ENCODE peak calls at places on chromosomes 2 and 18, in five cellular contexts. R is fibroblast of the aortic adventitia, V is neural progenitor cell, W is GM12865, P is coronary artery. J is an unnamed sample.

GRCh38 chr2:177422271-177422670 is 29.7 kb downstream of the AGPS start:
- DNase-seq in R (no peak), W (no peak), V (no peak), P (no peak), J (no peak)

GRCh38 chr18:60191926-60192325 is 180.6 kb downstream of the MC4R start:
- DNase-seq in R (no peak), V (no peak), P (no peak), W (no peak), J (no peak)

GRCh38 chr2:37558622-37559021 is 112.8 kb downstream of the CDC42EP3 start:
- DNase-seq in V (no peak), P (no peak), W (peak), R (no peak), J (peak)

GRCh38 chr2:71846669-71847291 is 300.9 kb downstream of the CYP26B1 start:
- DNase-seq in P (no peak), W (no peak), V (no peak), R (peak), J (no peak)

GRCh38 chr2:160247295-160247694 is 47.2 kb upstream of the ITGB6 start:
- DNase-seq in W (no peak), R (no peak), V (no peak), P (no peak), J (no peak)

GRCh38 chr18:72895548-72895947 is 27.8 kb upstream of the NETO1 start:
- DNase-seq in V (no peak), P (no peak), W (no peak), R (no peak), J (no peak)

GRCh38 chr2:72788756-72789155 is 37.1 kb downstream of the EXOC6B start:
- DNase-seq in V (no peak), W (no peak), R (peak), P (no peak), J (no peak)

GRCh38 chr18:2653467-2653866 is 2.1 kb upstream of the SMCHD1 start:
- DNase-seq in P (no peak), W (no peak), V (peak), R (no peak), J (no peak)

GRCh38 chr2:26534098-26534864 is 56.4 kb upstream of the OTOF start:
- DNase-seq in P (no peak), V (no peak), R (peak), W (no peak), J (no peak)

GRCh38 chr2:222806606-222807036 is 54.2 kb upstream of the ACSL3 start:
- DNase-seq in V (no peak), R (no peak), P (no peak), W (no peak), J (no peak)

GRCh38 chr2:2846379-2847130 is 515.5 kb upstream of the MYT1L start:
- DNase-seq in R (no peak), W (no peak), P (no peak), V (no peak), J (no peak)

GRCh38 chr2:201152999-201153398 is 29.9 kb upstream of the CASP10 start:
- DNase-seq in V (no peak), R (no peak), W (no peak), P (no peak), J (no peak)

GRCh38 chr2:240362826-240363717 is 72.4 kb upstream of the GPC1 start:
- DNase-seq in P (no peak), R (no peak), W (no peak), V (no peak), J (no peak)

GRCh38 chr2:45170976-45171514 is 161.8 kb upstream of the SIX2 start:
- DNase-seq in R (no peak), W (no peak), P (no peak), V (no peak), J (no peak)

GRCh38 chr2:55992465-55992864 is 68.9 kb upstream of the EFEMP1 start:
- DNase-seq in P (no peak), W (no peak), R (peak), V (no peak), J (no peak)

GRCh38 chr2:172233947-172234715 is 131.4 kb upstream of the DLX2 start:
- DNase-seq in P (no peak), R (no peak), V (no peak), W (no peak), J (no peak)

GRCh38 chr2:54577035-54577434 is 120.9 kb downstream of the SPTBN1 start:
- DNase-seq in V (no peak), P (no peak), W (no peak), R (peak), J (no peak)

GRCh38 chr2:140085674-140086073 is 1305.5 kb upstream of the NXPH2 start:
- DNase-seq in P (no peak), R (peak), W (no peak), V (no peak), J (no peak)

GRCh38 chr18:34543356-34543755 is 166.7 kb upstream of the DTNA start:
- DNase-seq in R (no peak), V (no peak), P (no peak), W (no peak), J (no peak)

GRCh38 chr18:5890261-5890605 is 5.1 kb downstream of the TMEM200C start:
- DNase-seq in V (no peak), W (no peak), R (no peak), P (no peak), J (no peak)

GRCh38 chr18:48165104-48165866 is 234.8 kb upstream of the SMAD2 start:
- DNase-seq in W (no peak), R (no peak), V (no peak), P (no peak), J (no peak)

GRCh38 chr2:52117299-52117698 is 1085.4 kb upstream of the NRXN1 start:
- DNase-seq in R (peak), W (no peak), V (no peak), P (no peak), J (no peak)

GRCh38 chr2:44933434-44933951 is 8.0 kb upstream of the SIX3 start:
- DNase-seq in P (no peak), R (no peak), V (peak), W (no peak), J (peak)

GRCh38 chr2:85390941-85391669 is 19.1 kb downstream of the CAPG start:
- DNase-seq in P (peak), V (peak), R (peak), W (peak), J (peak)

GRCh38 chr2:199581935-199582336 is 124.2 kb upstream of the SATB2 start:
- DNase-seq in R (peak), W (no peak), V (peak), P (no peak), J (no peak)

GRCh38 chr2:234949762-234950434 is 1.9 kb upstream of the SH3BP4 start:
- DNase-seq in W (no peak), P (no peak), V (no peak), R (peak), J (no peak)

GRCh38 chr2:168896783-168897182 is 4.3 kb upstream of the G6PC2 start:
- DNase-seq in V (no peak), R (no peak), W (no peak), P (no peak), J (no peak)

GRCh38 chr2:195331124-195331523 is 325.9 kb upstream of the SLC39A10 start:
- DNase-seq in R (no peak), P (no peak), V (no peak), W (no peak), J (no peak)

GRCh38 chr2:135072125-135072997 is 20.3 kb downstream of the RAB3GAP1 start:
- DNase-seq in P (no peak), V (peak), W (no peak), R (no peak), J (no peak)

GRCh38 chr18:35478520-35479435 is 19.0 kb downstream of the INO80C start:
- DNase-seq in V (no peak), W (no peak), R (peak), P (no peak), J (peak)

GRCh38 chr2:213627054-213627710 is 342.9 kb downstream of the SPAG16 start:
- DNase-seq in R (no peak), P (no peak), V (no peak), W (peak), J (peak)

DNA sequence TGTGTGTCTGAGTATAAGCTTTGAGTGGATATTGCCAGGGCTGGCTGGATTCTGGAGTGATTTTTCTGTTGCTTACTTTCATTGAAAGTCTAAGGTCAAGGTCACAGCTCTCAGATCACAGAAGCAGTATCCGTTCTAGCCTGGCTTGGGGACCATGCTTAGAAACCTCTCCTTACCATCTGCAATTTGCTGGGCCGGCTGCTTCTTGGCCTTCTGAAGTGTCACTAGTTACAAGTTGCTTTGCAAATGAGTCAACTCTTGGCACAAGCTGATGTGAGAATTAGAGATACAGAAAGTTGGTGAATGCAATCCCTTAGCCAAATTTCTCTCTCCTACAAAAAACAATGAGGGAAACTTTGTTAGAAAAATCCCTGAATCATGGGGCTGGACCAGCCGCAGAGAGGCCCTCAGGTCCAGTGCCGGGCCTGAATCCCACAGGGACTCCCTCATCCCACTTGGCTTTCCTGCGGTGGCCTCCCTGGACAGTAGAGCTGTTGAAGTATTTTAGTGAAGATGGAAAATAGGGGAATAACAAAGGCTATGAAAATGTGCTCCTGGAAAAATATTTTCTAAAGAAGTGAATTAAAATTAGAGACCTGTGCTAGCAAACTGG is 92.7 kb upstream of the CNGA3 start:
- DNase-seq in V (no peak), W (no peak), P (no peak), R (peak), J (no peak)
- TF ChIP-seq CTCF in V (no peak), W (no peak), P (no peak), R (no peak), J (no peak)

DNA sequence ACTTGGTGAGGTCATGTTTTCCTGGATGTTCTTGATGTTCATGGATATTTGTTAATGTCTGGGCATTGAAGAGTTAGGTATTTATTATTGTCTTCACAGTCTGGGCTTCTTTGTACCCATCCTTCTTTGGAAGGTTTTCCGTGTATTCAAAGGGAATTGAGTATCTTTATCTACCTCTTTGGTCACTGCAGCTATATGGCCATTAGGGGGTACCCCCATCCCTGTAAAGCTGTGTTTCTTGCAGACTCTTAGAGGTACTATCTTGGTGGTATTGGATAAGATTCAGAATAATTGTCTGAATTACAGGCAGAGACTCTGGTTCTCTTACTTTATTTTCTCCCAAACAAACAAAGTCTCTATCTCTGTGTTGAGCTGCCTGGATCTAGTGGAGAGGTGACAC is 401.6 kb upstream of the FSIP2 start:
- DNase-seq in P (no peak), W (no peak), V (peak), R (no peak), J (no peak)
- TF ChIP-seq CTCF in P (no peak), W (no peak), V (peak), R (no peak), J (no peak)

GRCh38 chr18:77089796-77090285 is 42.7 kb downstream of the MBP start:
- DNase-seq in R (no peak), W (no peak), V (no peak), P (peak), J (no peak)
- TF ChIP-seq CTCF in R (no peak), W (no peak), V (no peak), P (no peak), J (no peak)

DNA sequence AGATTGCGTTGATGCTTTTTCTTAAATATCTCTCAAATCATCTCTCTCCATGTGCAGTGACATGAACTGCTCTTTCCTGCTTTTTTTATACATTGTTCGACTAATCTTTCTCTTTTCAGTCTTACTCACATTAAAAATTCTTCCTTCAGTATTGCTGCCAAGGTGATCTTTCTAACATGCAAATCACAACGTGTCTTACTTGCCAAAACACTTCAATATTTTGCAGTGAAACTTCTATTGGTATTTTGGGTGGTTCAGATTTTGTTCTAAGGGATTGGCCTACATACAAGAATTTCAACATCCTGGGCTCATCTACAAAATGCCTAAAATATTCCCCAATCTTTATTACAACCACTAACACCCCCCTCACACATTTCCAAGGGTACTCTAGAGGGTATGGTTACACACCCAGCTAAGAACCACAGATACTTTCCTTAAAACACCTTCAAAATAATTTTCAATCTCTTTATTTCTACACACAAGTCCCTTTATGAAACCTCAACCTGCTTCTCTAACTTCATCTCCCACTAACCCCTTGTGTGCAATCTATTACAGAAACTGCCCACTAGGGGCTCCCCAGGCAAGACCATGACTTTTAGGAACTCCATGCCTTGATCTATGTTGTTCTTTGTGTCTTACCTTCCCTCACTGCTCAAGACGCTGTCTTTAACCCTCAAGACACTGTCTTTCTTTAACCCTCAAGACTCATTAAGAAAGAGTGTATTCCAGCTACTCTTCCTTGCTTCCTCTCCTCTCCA is 50.9 kb downstream of the COL3A1 start:
- DNase-seq in P (no peak), W (peak), V (peak), R (peak), J (no peak)
- TF ChIP-seq CTCF in P (no peak), W (peak), V (peak), R (peak), J (peak)

DNA sequence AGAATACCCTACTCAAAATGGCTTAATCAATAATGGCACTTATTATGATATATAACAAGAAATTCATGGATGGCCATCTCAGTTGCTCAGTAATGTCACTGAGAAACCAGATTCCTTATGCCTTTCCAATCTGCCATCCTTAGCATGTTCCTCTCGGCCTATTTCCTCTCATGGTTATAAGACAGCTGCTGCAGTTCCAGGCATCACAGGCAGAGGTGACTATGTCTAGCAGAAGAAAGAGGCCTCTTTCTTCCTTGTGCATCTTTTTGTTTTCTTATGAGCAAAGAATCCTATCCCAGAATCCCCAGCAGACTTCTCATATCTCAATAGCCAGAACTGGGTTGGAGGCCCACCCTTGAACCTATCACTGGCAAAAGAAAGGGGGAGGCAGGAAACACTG is 310.6 kb upstream of the SPRED2 start:
- DNase-seq in P (no peak), W (no peak), R (no peak), V (no peak), J (no peak)
- TF ChIP-seq CTCF in P (no peak), W (no peak), R (no peak), V (no peak), J (no peak)

GRCh38 chr18:61957801-61958516 is 65.2 kb upstream of the RNF152 start:
- DNase-seq in W (no peak), V (no peak), R (no peak), P (no peak), J (no peak)
- TF ChIP-seq CTCF in W (no peak), V (no peak), R (no peak), P (no peak), J (no peak)

GRCh38 chr2:10195278-10196219 is 73.0 kb downstream of the RRM2 start:
- DNase-seq in W (no peak), R (no peak), V (no peak), P (no peak), J (no peak)
- TF ChIP-seq CTCF in W (no peak), R (no peak), V (no peak), P (no peak), J (no peak)